ENCODE peak calls at places on chromosome 3, in ten cellular contexts. V is sciatic nerve, X is AG10803, B is heart right ventricle, K is GM19239, Z is lung microvascular endothelial cell, D is T-helper 2 cell, Y is lung, A is SK-N-MC, E is HFFc6. U is an unnamed sample.

GRCh38 chr3:149015383-149015782 is 24.0 kb downstream of the GYG1 start:
- DNase-seq in V (no peak), Z (no peak), Y (no peak), B (no peak), K (no peak), A (no peak), D (no peak), X (peak; percentile 36), E (peak; percentile 47), U (no peak)

GRCh38 chr3:13032206-13032605 is 41.0 kb downstream of the IQSEC1 start:
- DNase-seq in V (no peak), B (no peak), A (no peak), Z (no peak), E (no peak), X (no peak), K (no peak), D (no peak), Y (no peak), U (no peak)

GRCh38 chr3:184311633-184312032 is 2.8 kb upstream of the EIF4G1 start:
- DNase-seq in Z (no peak), B (no peak), K (no peak), X (no peak), D (no peak), A (no peak), V (no peak), Y (no peak), E (no peak), U (no peak)

GRCh38 chr3:113714702-113715101 is 18.3 kb upstream of the USF3 start:
- DNase-seq in Y (no peak), A (no peak), Z (no peak), V (no peak), E (no peak), K (no peak), B (no peak), D (no peak), X (no peak), U (no peak)

GRCh38 chr3:33919312-33919711 is 120.9 kb downstream of the PDCD6IP start:
- DNase-seq in E (no peak), X (no peak), Z (no peak), Y (no peak), K (no peak), B (no peak), V (no peak), A (no peak), D (no peak), U (no peak)

GRCh38 chr3:77320514-77320913 is 280.6 kb downstream of the ROBO2 start:
- DNase-seq in D (no peak), K (no peak), V (no peak), X (peak; percentile 52), Y (no peak), Z (peak; percentile 47), A (no peak), B (no peak), E (peak; percentile 21), U (no peak)

GRCh38 chr3:16521580-16521941 is 8.1 kb upstream of the RFTN1 start:
- DNase-seq in D (no peak), Z (no peak), Y (no peak), K (no peak), A (no peak), X (no peak), E (no peak), B (no peak), V (no peak), U (no peak)

GRCh38 chr3:40996382-40996781 is 202.9 kb upstream of the CTNNB1 start:
- DNase-seq in D (no peak), B (no peak), E (no peak), K (no peak), Y (no peak), V (no peak), X (no peak), A (no peak), Z (no peak), U (no peak)

GRCh38 chr3:60240558-60240957 is 1010.7 kb downstream of the FHIT start:
- DNase-seq in Y (no peak), E (no peak), X (no peak), K (no peak), B (no peak), Z (no peak), V (no peak), D (no peak), A (no peak), U (no peak)

GRCh38 chr3:139301654-139302053 is 42.2 kb upstream of the MRPS22 start:
- DNase-seq in Z (no peak), E (peak; percentile 31), A (no peak), K (no peak), X (no peak), D (no peak), V (no peak), Y (no peak), B (no peak), U (no peak)

GRCh38 chr3:184952671-184953070 is 140.7 kb downstream of the VPS8 start:
- DNase-seq in E (no peak), Y (no peak), Z (no peak), K (no peak), D (no peak), X (peak; percentile 43), A (no peak), V (no peak), B (no peak), U (no peak)

GRCh38 chr3:197306374-197307086 is 8.1 kb upstream of the DLG1 start:
- DNase-seq in X (peak; percentile 93), V (no peak), Y (no peak), E (peak; percentile 82), D (no peak), A (peak; percentile 39), B (no peak), K (no peak), Z (no peak), U (no peak)

GRCh38 chr3:115165266-115165665 is 18.2 kb upstream of the ZBTB20 start:
- DNase-seq in A (no peak), Z (no peak), K (no peak), X (no peak), B (no peak), Y (no peak), V (no peak), D (peak; percentile 65), E (no peak), U (no peak)

GRCh38 chr3:139327861-139328260 is 16.0 kb upstream of the MRPS22 start:
- DNase-seq in V (no peak), D (no peak), X (peak; percentile 14), Z (no peak), B (no peak), A (no peak), K (no peak), E (no peak), Y (no peak), U (no peak)

GRCh38 chr3:188230962-188231361 is 77.0 kb downstream of the LPP start:
- DNase-seq in D (no peak), E (peak; percentile 73), Z (no peak), Y (no peak), A (no peak), V (no peak), X (peak; percentile 29), B (no peak), K (no peak), U (no peak)

GRCh38 chr3:161689699-161690098 is 193.1 kb downstream of the OTOL1 start:
- DNase-seq in E (no peak), Z (no peak), B (no peak), V (no peak), K (no peak), X (no peak), Y (no peak), A (no peak), D (no peak), U (no peak)

GRCh38 chr3:126258670-126259069 is 78.3 kb upstream of the ALDH1L1 start:
- DNase-seq in Y (no peak), A (no peak), E (no peak), D (no peak), B (no peak), K (no peak), Z (no peak), V (peak; percentile 34), X (no peak), U (no peak)

GRCh38 chr3:181030948-181031347 is 41.4 kb upstream of the DNAJC19 start:
- DNase-seq in V (no peak), A (no peak), X (no peak), B (no peak), K (no peak), E (no peak), D (no peak), Y (no peak), Z (no peak), U (no peak)

GRCh38 chr3:53255360-53255774 is 455 bp downstream of the TKT start:
- DNase-seq in A (no peak), Z (peak; percentile 55), K (no peak), D (no peak), B (peak; percentile 42), Y (no peak), X (no peak), E (no peak), V (no peak), U (peak; percentile 71)

GRCh38 chr3:52058111-52058510 is 1.7 kb upstream of the DUSP7 start:
- DNase-seq in X (no peak), E (no peak), B (no peak), A (no peak), Z (no peak), V (no peak), Y (no peak), K (no peak), D (no peak), U (no peak)

GRCh38 chr3:48723725-48724124 is 6.7 kb upstream of the IP6K2 start:
- DNase-seq in K (no peak), B (no peak), V (no peak), X (no peak), E (no peak), Z (no peak), D (no peak), A (no peak), Y (no peak), U (no peak)

GRCh38 chr3:143433787-143434378 is 314.3 kb downstream of the CHST2 start:
- DNase-seq in D (no peak), Z (no peak), A (no peak), E (no peak), X (no peak), V (no peak), K (no peak), Y (no peak), B (no peak), U (peak; percentile 19)

GRCh38 chr3:140268103-140268502 is 333.1 kb downstream of the CLSTN2 start:
- DNase-seq in B (no peak), D (no peak), K (no peak), X (no peak), Z (no peak), Y (no peak), V (no peak), E (no peak), A (no peak), U (no peak)

GRCh38 chr3:128923607-128924385 is 44.4 kb downstream of the ACAD9 start:
- DNase-seq in X (no peak), K (no peak), D (peak; percentile 2), B (no peak), Y (no peak), A (no peak), V (peak; percentile 5), E (no peak), Z (no peak), U (no peak)

GRCh38 chr3:49896345-49896744 is 7.3 kb downstream of the MST1R start:
- DNase-seq in D (no peak), B (no peak), E (no peak), Z (no peak), V (no peak), Y (no peak), K (no peak), X (no peak), A (no peak), U (no peak)

GRCh38 chr3:150177673-150178378 is 207.1 kb upstream of the PFN2 start:
- DNase-seq in E (peak; percentile 84), A (no peak), Y (no peak), Z (no peak), D (no peak), K (no peak), B (no peak), V (no peak), X (peak; percentile 53), U (no peak)

GRCh38 chr3:112297714-112298113 is 3.7 kb upstream of the SLC9C1 start:
- DNase-seq in D (no peak), V (no peak), E (no peak), Y (no peak), K (no peak), X (no peak), B (no peak), A (no peak), Z (peak; percentile 5), U (no peak)

GRCh38 chr3:127673191-127674098 is 693 bp downstream of the ABTB1 start:
- DNase-seq in D (no peak), E (no peak), Y (peak; percentile 54), V (peak; percentile 80), X (peak; percentile 49), A (no peak), K (peak; percentile 58), Z (peak; percentile 29), B (peak; percentile 73), U (peak; percentile 74)